ENCODE peak calls at places on chromosomes 13 and 19, in six cellular contexts. K is neural progenitor cell, F is Peyer's patch, R is right lobe of liver, U is cardiac muscle cell, P is left lung. Y is an unnamed sample. For H3K4me1, the result is how much of the 10 kb centered on the place peaks cover.

GRCh38 chr19:15123900-15124299 is 16.7 kb downstream of the SYDE1 start:
- DNase-seq in K (no peak), P (no peak), U (no peak), R (no peak), F (no peak), Y (no peak)

GRCh38 chr19:48368942-48369341 is 4.8 kb downstream of the SYNGR4 start:
- DNase-seq in R (no peak), F (no peak), U (no peak), K (no peak), P (no peak), Y (no peak)

GRCh38 chr13:76758738-76759137 is 127.5 kb downstream of the KCTD12 start:
- DNase-seq in K (no peak), F (no peak), R (no peak), P (no peak), U (no peak), Y (no peak)

GRCh38 chr13:18949970-18950369 is 231.7 kb downstream of the TUBA3C start:
- DNase-seq in K (no peak), R (no peak), P (no peak), F (no peak), U (no peak), Y (no peak)

GRCh38 chr19:7869453-7869909 is 4.7 kb downstream of the PRR36 start:
- DNase-seq in U (peak), F (peak), P (peak), R (peak), K (peak), Y (peak)

GRCh38 chr19:46478356-46478986 is 7.1 kb upstream of the PNMA8A start:
- DNase-seq in R (no peak), U (peak), K (peak), P (no peak), F (no peak), Y (peak)

GRCh38 chr13:27556109-27556508 is 64.2 kb downstream of the LNX2 start:
- DNase-seq in U (peak), K (no peak), F (no peak), P (no peak), R (no peak), Y (no peak)

GRCh38 chr13:64855506-64855905 is 2374.6 kb downstream of the PCDH9 start:
- DNase-seq in F (no peak), K (no peak), P (no peak), R (no peak), U (peak), Y (no peak)

GRCh38 chr13:103351035-103351828 is 285.0 kb upstream of the SLC10A2 start:
- DNase-seq in R (no peak), U (peak), K (peak), F (no peak), P (no peak), Y (no peak)

GRCh38 chr19:40269216-40269940 is 15.8 kb downstream of the AKT2 start:
- DNase-seq in P (no peak), R (no peak), K (no peak), U (no peak), F (no peak), Y (no peak)

GRCh38 chr13:51435002-51435578 is 17.7 kb downstream of the INTS6 start:
- DNase-seq in F (no peak), U (peak), K (no peak), R (no peak), P (no peak), Y (peak)

GRCh38 chr19:7444042-7444441 is 44.8 kb downstream of the PEX11G start:
- DNase-seq in F (no peak), K (no peak), R (no peak), P (no peak), U (no peak), Y (no peak)

GRCh38 chr19:41397086-41398041 is at the start of the genes BCKDHA and EXOSC5:
- DNase-seq in K (peak), F (peak), P (peak), U (peak), R (peak), Y (peak)

GRCh38 chr13:81171065-81171647 is 830.2 kb upstream of the SPRY2 start:
- DNase-seq in K (peak), U (peak), F (no peak), R (no peak), P (no peak), Y (no peak)

GRCh38 chr13:102642475-102642874 is 45.7 kb downstream of the TPP2 start:
- DNase-seq in P (peak), K (no peak), R (peak), F (no peak), U (no peak), Y (no peak)

GRCh38 chr13:66574606-66575005 is 655.5 kb downstream of the PCDH9 start:
- DNase-seq in F (no peak), P (no peak), U (no peak), R (no peak), K (no peak), Y (no peak)

GRCh38 chr19:16750081-16750480 is 30.4 kb downstream of the NWD1 start:
- DNase-seq in P (no peak), R (no peak), F (no peak), K (no peak), U (no peak), Y (no peak)

GRCh38 chr19:17340302-17340870 is 3.0 kb downstream of the GTPBP3 start:
- DNase-seq in U (no peak), K (peak), F (no peak), P (peak), R (peak), Y (no peak)

GRCh38 chr13:88979465-88980180 is 1308.5 kb downstream of the SLITRK5 start:
- DNase-seq in R (no peak), K (no peak), U (peak), P (no peak), F (no peak), Y (no peak)

GRCh38 chr19:31348416-31349159 is 648 bp downstream of the TSHZ3 start:
- DNase-seq in U (peak), K (peak), F (no peak), R (no peak), P (no peak), Y (no peak)

GRCh38 chr13:41547253-41548000 is 90.1 kb downstream of the RGCC start:
- DNase-seq in K (no peak), P (no peak), F (no peak), R (no peak), U (peak), Y (no peak)

GRCh38 chr19:3692141-3693029 is 7.9 kb downstream of the PIP5K1C start:
- DNase-seq in R (no peak), K (no peak), U (no peak), F (no peak), P (no peak), Y (peak)
- H3K4me1 ChIP-seq in R (under half), K (under half), U (under half), F (under half), P (under half), Y (under half)

DNA sequence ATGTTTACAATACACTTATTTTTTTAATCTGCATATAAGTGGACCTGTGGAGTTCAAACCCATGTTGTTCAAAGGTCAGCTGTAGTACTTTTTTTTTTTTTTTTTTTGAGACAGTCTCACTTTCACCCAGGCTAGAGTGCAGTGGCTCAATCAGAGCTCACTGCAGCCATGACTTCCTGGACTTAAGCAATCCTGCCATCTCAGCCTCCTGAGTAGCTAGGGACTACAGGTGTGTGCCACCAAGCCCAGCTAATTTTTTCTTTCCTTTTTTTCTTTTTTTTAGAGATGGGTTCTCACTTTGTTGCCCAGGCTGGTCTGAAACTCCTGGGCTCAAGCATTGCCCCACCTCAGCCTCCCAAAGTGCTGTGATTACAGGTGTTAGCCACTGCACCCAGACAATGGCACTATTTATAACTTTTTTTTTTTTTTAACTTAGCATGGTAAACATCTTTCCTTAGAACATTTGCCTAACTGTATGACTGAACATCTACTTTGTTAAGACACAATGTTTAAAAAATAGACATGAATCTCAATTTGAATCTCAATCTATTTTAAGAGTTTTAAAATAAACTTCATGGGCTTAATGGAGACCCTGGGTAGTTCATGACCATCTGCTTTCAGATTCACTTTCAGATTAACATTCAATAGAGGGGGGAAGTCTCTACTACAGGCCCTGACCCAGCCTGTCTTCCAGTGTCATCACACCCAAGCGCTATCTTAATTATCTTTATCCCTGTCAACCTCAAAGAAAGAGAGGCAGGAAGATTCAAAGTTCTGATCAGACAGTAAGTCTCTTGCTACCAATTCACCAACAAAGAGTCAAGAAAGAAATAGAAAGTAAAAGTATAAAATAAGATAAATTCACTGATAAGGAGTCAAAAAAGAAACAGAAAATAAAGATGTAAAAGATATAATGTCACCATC is 97.7 kb upstream of the DOCK9 start:
- DNase-seq in U (no peak), K (no peak), P (no peak), F (no peak), R (no peak), Y (peak)
- H3K4me1 ChIP-seq in U (under half), K (under half), P (under half), F (under half), R (under half), Y (half or more)

GRCh38 chr19:34459614-34460013 is 21.9 kb upstream of the WTIP start:
- DNase-seq in R (no peak), P (no peak), F (no peak), U (no peak), K (no peak), Y (no peak)
- H3K4me1 ChIP-seq in R (under half), P (under half), F (under half), U (under half), K (under half), Y (under half)

GRCh38 chr19:6222884-6223283 is 56.9 kb downstream of the MLLT1 start:
- DNase-seq in P (no peak), F (no peak), U (no peak), R (peak), K (no peak), Y (no peak)

GRCh38 chr19:6221878-6222746 is 57.7 kb downstream of the MLLT1 start:
- DNase-seq in F (no peak), R (peak), K (no peak), U (no peak), P (no peak), Y (peak)

GRCh38 chr19:6224308-6224675 is 55.5 kb downstream of the MLLT1 start:
- DNase-seq in K (no peak), F (no peak), R (no peak), U (no peak), P (no peak), Y (no peak)

GRCh38 chr19:6225232-6225635 is 54.5 kb downstream of the MLLT1 start:
- DNase-seq in P (no peak), K (no peak), F (no peak), R (no peak), U (no peak), Y (no peak)

GRCh38 chr19:6223461-6224307 is 56.1 kb downstream of the MLLT1 start:
- DNase-seq in F (no peak), U (no peak), K (no peak), R (peak), P (no peak), Y (no peak)
- H3K4me1 ChIP-seq in F (under half), U (under half), K (under half), R (under half), P (under half), Y (under half)

DNA sequence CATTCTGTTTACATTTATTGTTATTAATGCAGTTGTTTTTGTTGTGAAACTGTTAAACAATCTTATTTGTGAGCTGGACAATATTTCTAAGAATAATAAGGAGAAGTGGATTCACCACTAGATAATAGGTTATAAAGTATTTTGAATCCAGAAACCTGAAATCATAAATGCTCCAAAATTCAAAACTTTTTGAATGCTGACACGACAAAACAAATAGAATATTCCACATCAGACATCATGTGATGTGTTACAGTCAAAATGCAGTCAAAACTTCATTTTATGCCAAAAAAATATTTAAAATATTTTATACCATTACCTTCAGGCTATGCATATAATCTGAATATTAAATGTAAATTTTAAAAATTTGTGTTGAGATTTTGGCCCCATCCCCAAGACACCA is 1321.4 kb downstream of the SLITRK1 start:
- DNase-seq in K (no peak), U (no peak), F (no peak), P (no peak), R (no peak), Y (no peak)
- H3K4me1 ChIP-seq in K (under half), U (under half), F (under half), P (under half), R (under half), Y (under half)

GRCh38 chr19:13101590-13102415 is 855 bp downstream of the LYL1 start:
- DNase-seq in F (no peak), P (no peak), R (no peak), U (no peak), K (no peak), Y (no peak)

GRCh38 chr19:13103961-13104847 is 1.5 kb upstream of the LYL1 start:
- DNase-seq in U (no peak), R (peak), K (peak), P (no peak), F (peak), Y (peak)

GRCh38 chr19:13102416-13102665 is 317 bp downstream of the LYL1 start:
- DNase-seq in F (no peak), P (no peak), R (no peak), U (no peak), K (no peak), Y (no peak)

GRCh38 chr19:13103585-13103923 is 896 bp upstream of the LYL1 start:
- DNase-seq in R (no peak), P (no peak), K (no peak), F (no peak), U (no peak), Y (no peak)

DNA sequence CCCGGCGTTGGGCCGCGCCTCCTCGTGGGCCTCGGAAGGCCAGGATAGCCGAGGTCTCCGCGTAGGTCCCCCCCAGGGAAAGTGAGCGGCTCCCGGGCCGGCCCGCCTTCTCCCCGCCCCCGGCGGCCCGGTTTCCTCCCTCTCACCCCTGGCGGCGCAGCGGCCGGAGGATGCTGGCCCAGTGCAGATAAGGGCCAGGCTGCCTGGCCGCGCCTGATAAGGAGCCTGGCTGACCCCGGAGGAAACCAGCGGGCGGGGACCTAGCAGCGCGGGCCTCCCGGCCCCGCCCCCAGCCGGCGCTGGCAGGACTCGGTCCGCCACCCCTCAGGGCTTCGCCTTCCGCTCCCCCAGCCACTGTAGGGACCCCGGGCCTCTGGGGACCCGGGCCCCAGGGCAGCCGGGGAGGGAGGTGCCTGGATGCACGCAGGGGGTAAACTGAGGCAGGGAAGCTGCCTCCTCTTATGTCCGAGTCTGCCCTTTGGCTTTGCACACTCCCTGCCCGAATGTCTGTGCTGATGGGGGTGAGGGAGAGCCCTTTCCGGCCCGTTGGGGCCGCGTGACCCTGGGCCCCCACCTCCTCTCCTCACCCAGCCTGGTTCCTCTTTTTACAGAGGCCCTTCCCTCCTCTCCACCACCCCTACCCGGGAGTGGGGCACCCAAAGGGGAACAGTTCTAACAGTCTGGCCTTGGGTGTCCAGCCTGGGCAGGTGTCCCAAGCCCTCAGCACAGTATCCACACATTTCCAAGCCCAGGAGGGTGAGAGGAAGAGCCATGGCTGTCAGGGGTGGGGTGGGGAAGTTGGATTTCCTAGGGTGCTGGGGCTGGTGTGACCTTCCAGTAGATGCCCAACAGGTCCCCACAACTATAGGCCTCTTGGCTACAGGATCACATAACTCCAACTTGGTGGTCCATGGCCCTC is at the start of gene LYL1:
- DNase-seq in F (peak), P (peak), U (peak), K (peak), R (peak), Y (no peak)
- H3K4me1 ChIP-seq in F (half or more), P (under half), U (under half), K (under half), R (under half), Y (half or more)